ENCODE peak calls at places on chromosomes 1 and 21, in five cellular contexts. J, O, F, I and D are unnamed samples.

GRCh38 chr1:22053018-22053860 is 730 bp downstream of the CDC42 start:
- DNase-seq in J (peak; percentile 74), O (peak; percentile 39), F (no peak), I (peak; percentile 53), D (peak; percentile 53)

GRCh38 chr1:17624540-17625256 is 85.2 kb downstream of the ARHGEF10L start:
- DNase-seq in J (peak; percentile 69), O (no peak), F (no peak), I (no peak), D (peak; percentile 69)

GRCh38 chr1:47399138-47399840 is 16.8 kb upstream of the FOXE3 start:
- DNase-seq in J (no peak), O (no peak), F (no peak), I (no peak), D (no peak)

GRCh38 chr1:242556276-242556675 is 31.8 kb upstream of the PLD5 start:
- DNase-seq in J (no peak), O (no peak), F (no peak), I (no peak), D (peak; percentile 40)

GRCh38 chr1:158527190-158527815 is 26.9 kb downstream of the OR6Y1 start:
- DNase-seq in J (peak; percentile 48), O (no peak), F (no peak), I (no peak), D (peak; percentile 2)

GRCh38 chr1:156707486-156708244 is 2.3 kb upstream of the CRABP2 start:
- DNase-seq in J (peak; percentile 79), O (no peak), F (no peak), I (no peak), D (no peak)

GRCh38 chr21:16004121-16004520 is 274.3 kb downstream of the USP25 start:
- DNase-seq in J (peak; percentile 43), O (no peak), F (no peak), I (no peak), D (no peak)

GRCh38 chr1:25130895-25131294 is 101.4 kb downstream of the SYF2 start:
- DNase-seq in J (no peak), O (no peak), F (no peak), I (no peak), D (no peak)

GRCh38 chr1:10471411-10472219 is 714 bp downstream of the DFFA start:
- DNase-seq in J (peak; percentile 34), O (no peak), F (no peak), I (no peak), D (no peak)

GRCh38 chr1:11178021-11179015 is 10.8 kb upstream of the ANGPTL7 start:
- DNase-seq in J (peak; percentile 54), O (no peak), F (no peak), I (no peak), D (no peak)

GRCh38 chr1:85321237-85321964 is 45.0 kb upstream of the BCL10 start:
- DNase-seq in J (peak; percentile 91), O (peak; percentile 73), F (no peak), I (no peak), D (peak; percentile 64)